ENCODE peak calls at places on chromosomes 4 and X, in five cellular contexts. V is NCI-H748 treated with DMSO at 0.1 percent for 48 hours, D is lower lobe of right lung, P is M059J, I is nephron progenitor cell. K is an unnamed sample.

GRCh38 chr4:39469429-39470077 is 10.7 kb downstream of the LIAS start:
- DNase-seq in I (peak), V (peak), P (peak), D (no peak), K (peak)

GRCh38 chr4:113636877-113637276 is 124.7 kb downstream of the CAMK2D start:
- DNase-seq in V (no peak), I (no peak), D (no peak), P (peak), K (no peak)

GRCh38 chr4:40228497-40229365 is 31.9 kb downstream of the RHOH start:
- DNase-seq in I (no peak), D (no peak), P (no peak), V (no peak), K (no peak)

GRCh38 chrX:111387470-111387869 is 24.5 kb downstream of the DCX start:
- DNase-seq in P (no peak), V (peak), D (no peak), I (no peak), K (no peak)

GRCh38 chr4:145937990-145938611 is 522 bp downstream of the ZNF827 start:
- DNase-seq in I (peak), V (peak), D (no peak), P (peak), K (no peak)

GRCh38 chrX:15985937-15986336 is 131.3 kb upstream of the AP1S2 start:
- DNase-seq in P (peak), D (no peak), V (no peak), I (no peak), K (no peak)

GRCh38 chr4:77074961-77075855 is 581 bp downstream of the CCNI start:
- DNase-seq in V (no peak), D (peak), I (peak), P (peak), K (peak)

GRCh38 chr4:37639551-37640293 is 46.5 kb downstream of the RELL1 start:
- DNase-seq in D (no peak), I (no peak), P (no peak), V (no peak), K (no peak)

GRCh38 chr4:190015538-190016368 is 11.3 kb downstream of the FRG2 start:
- DNase-seq in I (no peak), P (no peak), D (no peak), V (no peak), K (no peak)

GRCh38 chr4:140281828-140282227 is 91.6 kb upstream of the SCOC start:
- DNase-seq in P (no peak), D (no peak), I (no peak), V (no peak), K (no peak)

GRCh38 chr4:112119358-112119783 is 25.9 kb upstream of the FAM241A start:
- DNase-seq in P (no peak), D (no peak), I (no peak), V (no peak), K (no peak)

GRCh38 chr4:90118547-90119211 is 8.5 kb upstream of the CCSER1 start:
- DNase-seq in P (no peak), I (no peak), V (no peak), D (no peak), K (no peak)

GRCh38 chrX:31819455-31819854 is 747.6 kb upstream of the FTHL17 start:
- DNase-seq in D (no peak), I (no peak), P (no peak), V (no peak), K (no peak)

GRCh38 chr4:115053313-115053712 is 60.1 kb downstream of the NDST4 start:
- DNase-seq in V (no peak), D (no peak), P (no peak), I (no peak), K (no peak)

GRCh38 chr4:98434816-98435215 is 173.6 kb downstream of the RAP1GDS1 start:
- DNase-seq in I (no peak), D (no peak), P (no peak), V (no peak), K (no peak)

GRCh38 chr4:38386654-38387188 is 277.3 kb upstream of the KLF3 start:
- DNase-seq in D (no peak), P (no peak), V (no peak), I (no peak), K (no peak)